ENCODE peak calls at places on chromosome 21, in six cellular contexts. M, G, C, J, B and X are unnamed samples.

GRCh38 chr21:39648879-39649278 is 36.1 kb downstream of the B3GALT5 start:
- DNase-seq in M (no peak), G (no peak), C (no peak), J (no peak), B (no peak), X (no peak)

GRCh38 chr21:35053356-35054096 is 4.4 kb upstream of the RUNX1 start:
- DNase-seq in M (no peak), G (no peak), C (peak), J (no peak), B (no peak), X (no peak)

GRCh38 chr21:45264146-45264918 is 23.4 kb downstream of the POFUT2 start:
- DNase-seq in M (no peak), G (no peak), C (no peak), J (no peak), B (no peak), X (no peak)

GRCh38 chr21:18373631-18374030 is 30.0 kb downstream of the TMPRSS15 start:
- DNase-seq in M (no peak), G (no peak), C (no peak), J (no peak), B (no peak), X (no peak)

GRCh38 chr21:31873275-31873695 is 465 bp downstream of the HUNK start:
- DNase-seq in M (no peak), G (no peak), C (no peak), J (no peak), B (no peak), X (no peak)

GRCh38 chr21:17451364-17451869 is 61.4 kb upstream of the CXADR start:
- DNase-seq in M (no peak), G (peak), C (no peak), J (peak), B (no peak), X (no peak)

GRCh38 chr21:35136586-35137254 is 87.6 kb upstream of the RUNX1 start:
- DNase-seq in M (no peak), G (peak), C (no peak), J (no peak), B (no peak), X (no peak)

GRCh38 chr21:45167796-45168222 is 93.4 kb downstream of the ADARB1 start:
- DNase-seq in M (no peak), G (peak), C (no peak), J (peak), B (no peak), X (no peak)

GRCh38 chr21:30227633-30228404 is 11.9 kb upstream of the CLDN8 start:
- DNase-seq in M (no peak), G (peak), C (no peak), J (peak), B (no peak), X (no peak)

GRCh38 chr21:37869661-37870060 is 46.6 kb downstream of the KCNJ6 start:
- DNase-seq in M (no peak), G (no peak), C (peak), J (no peak), B (no peak), X (no peak)

GRCh38 chr21:29018540-29018939 is 609 bp downstream of the RWDD2B start:
- DNase-seq in M (no peak), G (no peak), C (no peak), J (no peak), B (no peak), X (no peak)

GRCh38 chr21:32824950-32825349 is 53.4 kb upstream of the PAXBP1 start:
- DNase-seq in M (no peak), G (no peak), C (no peak), J (no peak), B (no peak), X (no peak)

GRCh38 chr21:42646836-42647235 is 6.6 kb upstream of the PDE9A start:
- DNase-seq in M (no peak), G (no peak), C (no peak), J (no peak), B (no peak), X (no peak)

GRCh38 chr21:43907751-43908150 is 42.7 kb downstream of the AGPAT3 start:
- DNase-seq in M (no peak), G (no peak), C (no peak), J (no peak), B (no peak), X (no peak)

GRCh38 chr21:44006017-44006624 is 6.0 kb upstream of the TRAPPC10 start:
- DNase-seq in M (no peak), G (peak), C (no peak), J (peak), B (no peak), X (no peak)

GRCh38 chr21:16572032-16572431 is 842.2 kb downstream of the USP25 start:
- DNase-seq in M (no peak), G (peak), C (no peak), J (no peak), B (no peak), X (no peak)

GRCh38 chr21:37636152-37636860 is 269.7 kb downstream of the DYRK1A start:
- DNase-seq in M (no peak), G (peak), C (no peak), J (peak), B (no peak), X (no peak)

GRCh38 chr21:44930543-44930981 is 9.3 kb upstream of the SLX9 start:
- DNase-seq in M (peak), G (no peak), C (no peak), J (no peak), B (no peak), X (no peak)

GRCh38 chr21:29416268-29416667 is 117.5 kb downstream of the BACH1 start:
- DNase-seq in M (no peak), G (no peak), C (no peak), J (no peak), B (no peak), X (no peak)

GRCh38 chr21:44727757-44728156 is 16.4 kb upstream of the TSPEAR start:
- DNase-seq in M (no peak), G (no peak), C (no peak), J (no peak), B (no peak), X (no peak)

GRCh38 chr21:34008618-34009017 is 64.8 kb upstream of the MRPS6 start:
- DNase-seq in M (no peak), G (no peak), C (no peak), J (no peak), B (no peak), X (no peak)

GRCh38 chr21:44521301-44521927 is 18.6 kb downstream of the KRTAP10-1 start:
- DNase-seq in M (no peak), G (no peak), C (no peak), J (no peak), B (no peak), X (no peak)

GRCh38 chr21:16568661-16569060 is 838.9 kb downstream of the USP25 start:
- DNase-seq in M (no peak), G (no peak), C (no peak), J (no peak), B (no peak), X (no peak)

GRCh38 chr21:14981246-14981645 is 83.6 kb downstream of the NRIP1 start:
- DNase-seq in M (no peak), G (no peak), C (no peak), J (no peak), B (no peak), X (no peak)